ENCODE peak calls at places on chromosomes 13 and 19, in five cellular contexts. B, Y, X, A and S are unnamed samples.

GRCh38 chr13:33018886-33019285 is 2.7 kb downstream of the KL start:
- DNase-seq in B (no peak), Y (no peak), X (no peak), A (no peak), S (no peak)

GRCh38 chr19:4456566-4456842 is 1.1 kb downstream of the UBXN6 start:
- DNase-seq in B (no peak), Y (no peak), X (no peak), A (no peak), S (no peak)

GRCh38 chr19:2477141-2477710 is 1.3 kb downstream of the GADD45B start:
- DNase-seq in B (peak; percentile 52), Y (peak; percentile 48), X (peak; percentile 33), A (no peak), S (no peak)

GRCh38 chr19:47157455-47158321 is 27.1 kb downstream of the SAE1 start:
- DNase-seq in B (peak; percentile 59), Y (no peak), X (peak; percentile 31), A (no peak), S (no peak)

GRCh38 chr19:16373989-16374388 is 49.4 kb downstream of the KLF2 start:
- DNase-seq in B (no peak), Y (no peak), X (no peak), A (no peak), S (no peak)

GRCh38 chr19:12617646-12618045 is 6.9 kb downstream of the ZNF791 start:
- DNase-seq in B (no peak), Y (no peak), X (no peak), A (no peak), S (no peak)

GRCh38 chr19:40702337-40703012 is 12.0 kb upstream of the NUMBL start:
- DNase-seq in B (no peak), Y (no peak), X (no peak), A (no peak), S (no peak)

GRCh38 chr19:14536926-14537692 is 7.7 kb downstream of the TECR start:
- DNase-seq in B (peak; percentile 91), Y (peak; percentile 68), X (peak; percentile 72), A (no peak), S (no peak)

GRCh38 chr19:8305798-8306197 is 2.4 kb downstream of the CD320 start:
- DNase-seq in B (no peak), Y (no peak), X (no peak), A (no peak), S (no peak)

GRCh38 chr19:34452671-34453253 is 24.6 kb downstream of the UBA2 start:
- DNase-seq in B (no peak), Y (no peak), X (no peak), A (peak; percentile 31), S (no peak)

GRCh38 chr19:1355974-1356865 is 27.5 kb upstream of the NDUFS7 start:
- DNase-seq in B (no peak), Y (no peak), X (no peak), A (no peak), S (no peak)

GRCh38 chr13:109769921-109770320 is 16.5 kb downstream of the IRS2 start:
- DNase-seq in B (no peak), Y (no peak), X (no peak), A (no peak), S (no peak)

GRCh38 chr19:40398417-40399056 is 8.6 kb upstream of the HIPK4 start:
- DNase-seq in B (no peak), Y (no peak), X (peak; percentile 67), A (no peak), S (no peak)

GRCh38 chr13:73369095-73369494 is 310.3 kb downstream of the KLF5 start:
- DNase-seq in B (peak; percentile 4), Y (no peak), X (no peak), A (no peak), S (no peak)

GRCh38 chr19:662207-662961 is 630 bp downstream of the RNF126 start:
- DNase-seq in B (peak; percentile 52), Y (peak; percentile 43), X (peak; percentile 82), A (no peak), S (no peak)

GRCh38 chr19:49613374-49613773 is 22.4 kb downstream of the PRR12 start:
- DNase-seq in B (peak; percentile 59), Y (peak; percentile 27), X (no peak), A (no peak), S (no peak)

GRCh38 chr19:48297975-48298374 is 27.4 kb upstream of the EMP3 start:
- DNase-seq in B (no peak), Y (no peak), X (no peak), A (no peak), S (no peak)

GRCh38 chr13:106520205-106521004 is 15.1 kb downstream of the EFNB2 start:
- DNase-seq in B (no peak), Y (no peak), X (no peak), A (no peak), S (no peak)

GRCh38 chr19:13795595-13796300 is 505 bp downstream of the ZSWIM4 start:
- DNase-seq in B (peak; percentile 66), Y (peak; percentile 40), X (no peak), A (no peak), S (no peak)

GRCh38 chr19:1003283-1003682 is 3.1 kb downstream of the GRIN3B start:
- DNase-seq in B (no peak), Y (no peak), X (no peak), A (no peak), S (no peak)

GRCh38 chr13:79194272-79194671 is 211.8 kb downstream of the RBM26 start:
- DNase-seq in B (no peak), Y (no peak), X (peak; percentile 89), A (no peak), S (no peak)

GRCh38 chr19:3108775-3109174 is 14.6 kb downstream of the GNA11 start:
- DNase-seq in B (peak; percentile 31), Y (peak; percentile 57), X (peak; percentile 82), A (no peak), S (no peak)

GRCh38 chr13:77820431-77821149 is 98.0 kb downstream of the EDNRB start:
- DNase-seq in B (no peak), Y (no peak), X (no peak), A (no peak), S (no peak)

GRCh38 chr13:37701972-37702371 is 103.4 kb upstream of the POSTN start:
- DNase-seq in B (no peak), Y (no peak), X (no peak), A (peak; percentile 98), S (peak; percentile 92)

GRCh38 chr13:45361596-45362206 is 20.7 kb upstream of the TPT1 start:
- DNase-seq in B (peak; percentile 89), Y (peak; percentile 59), X (no peak), A (no peak), S (no peak)

GRCh38 chr13:30739646-30740642 is 4.6 kb downstream of the ALOX5AP start:
- DNase-seq in B (peak; percentile 15), Y (peak; percentile 3), X (peak; percentile 5), A (no peak), S (peak; percentile 38)

GRCh38 chr19:1393841-1394240 is 7.5 kb downstream of the GAMT start:
- DNase-seq in B (no peak), Y (no peak), X (no peak), A (no peak), S (no peak)

GRCh38 chr19:11197291-11198174 is at the start of gene KANK2:
- DNase-seq in B (peak; percentile 95), Y (peak; percentile 89), X (peak; percentile 86), A (no peak), S (no peak)

GRCh38 chr19:35732540-35733179 is 9.6 kb downstream of the IGFLR1 start:
- DNase-seq in B (no peak), Y (no peak), X (no peak), A (no peak), S (no peak)

GRCh38 chr19:15200575-15201364 is at the start of gene NOTCH3:
- DNase-seq in B (peak; percentile 33), Y (peak; percentile 22), X (no peak), A (no peak), S (no peak)

GRCh38 chr13:48531416-48532145 is 1.3 kb downstream of the RCBTB2 start:
- DNase-seq in B (no peak), Y (no peak), X (peak; percentile 38), A (no peak), S (no peak)

GRCh38 chr13:63855457-63856118 is 2439.9 kb upstream of the PCDH20 start:
- DNase-seq in B (no peak), Y (no peak), X (no peak), A (no peak), S (no peak)

GRCh38 chr13:94947392-94947791 is 235.0 kb upstream of the SOX21 start:
- DNase-seq in B (no peak), Y (no peak), X (no peak), A (no peak), S (no peak)

GRCh38 chr13:94952787-94953186 is 240.4 kb upstream of the SOX21 start:
- DNase-seq in B (no peak), Y (no peak), X (no peak), A (no peak), S (no peak)

GRCh38 chr13:94947965-94948371 is 235.6 kb upstream of the SOX21 start:
- DNase-seq in B (no peak), Y (no peak), X (no peak), A (no peak), S (no peak)

GRCh38 chr13:94950303-94950702 is 238.0 kb upstream of the SOX21 start:
- DNase-seq in B (no peak), Y (no peak), X (no peak), A (no peak), S (no peak)
- TF ChIP-seq CTCF in B (no peak), Y (no peak), X (no peak), A (no peak), S (peak; percentile 43)

GRCh38 chr13:111046590-111047141 is 68.4 kb upstream of the ARHGEF7 start:
- DNase-seq in B (no peak), Y (no peak), X (no peak), A (no peak), S (no peak)
- TF ChIP-seq CTCF in B (no peak), Y (no peak), X (peak; percentile 9), A (no peak), S (peak; percentile 45)

GRCh38 chr19:30149300-30149699 is 207.3 kb downstream of the URI1 start:
- DNase-seq in B (no peak), Y (peak; percentile 20), X (no peak), A (no peak), S (no peak)

GRCh38 chr19:30148803-30149202 is 206.8 kb downstream of the URI1 start:
- DNase-seq in B (no peak), Y (no peak), X (no peak), A (no peak), S (no peak)

GRCh38 chr19:30152510-30153291 is 210.7 kb downstream of the URI1 start:
- DNase-seq in B (no peak), Y (no peak), X (no peak), A (no peak), S (no peak)

GRCh38 chr19:30150626-30151025 is 208.6 kb downstream of the URI1 start:
- DNase-seq in B (no peak), Y (no peak), X (no peak), A (no peak), S (no peak)

GRCh38 chr19:30151081-30151480 is 209.0 kb downstream of the URI1 start:
- DNase-seq in B (no peak), Y (no peak), X (no peak), A (no peak), S (no peak)
- TF ChIP-seq CTCF in B (no peak), Y (no peak), X (no peak), A (no peak), S (no peak)

DNA sequence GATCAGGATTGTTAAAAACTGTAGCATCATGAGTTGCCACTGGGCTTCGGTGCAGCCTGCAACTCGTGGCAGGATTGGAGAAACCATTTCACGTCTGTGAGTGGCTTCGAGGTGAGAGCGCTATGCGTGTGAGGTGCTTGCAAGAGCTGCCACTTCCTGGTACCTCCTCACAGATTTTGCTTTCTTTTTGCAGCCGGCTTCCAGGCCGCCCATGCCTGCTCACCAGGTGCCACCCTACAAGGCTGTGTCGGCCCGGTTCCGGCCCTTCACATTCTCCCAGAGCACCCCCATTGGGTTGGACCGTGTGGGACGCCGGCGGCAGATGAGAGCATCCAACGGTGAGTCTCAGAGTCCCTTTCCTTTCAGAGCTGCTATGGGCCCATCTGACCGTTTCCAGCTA is 57.9 kb upstream of the C1QTNF9 start:
- DNase-seq in B (no peak), Y (no peak), X (no peak), A (no peak), S (no peak)
- TF ChIP-seq CTCF in B (no peak), Y (no peak), X (no peak), A (no peak), S (no peak)